ENCODE peak calls at places on chromosomes 7 and 10, in nine cellular contexts. M, R, U, N, H, B, P, J and V are unnamed samples.
A peak's percentile ranks its signal among the peaks of the same experiment; 100 is the strongest.

GRCh38 chr10:123550680-123551096 is 115.5 kb upstream of the GPR26 start:
- DNase-seq in M (no peak), R (no peak), U (no peak), N (no peak), H (no peak), B (no peak), P (no peak), J (no peak), V (no peak)

GRCh38 chr7:116626886-116627285 is 45.1 kb upstream of the MET start:
- DNase-seq in M (no peak), R (no peak), U (no peak), N (no peak), H (no peak), B (no peak), P (no peak), J (no peak), V (no peak)

GRCh38 chr7:134366481-134366880 is 49.8 kb upstream of the SLC35B4 start:
- DNase-seq in M (no peak), R (no peak), U (no peak), N (no peak), H (no peak), B (no peak), P (no peak), J (peak; percentile 27), V (no peak)

GRCh38 chr7:16044620-16045019 is 358.1 kb upstream of the MEOX2 start:
- DNase-seq in M (no peak), R (no peak), U (no peak), N (no peak), H (no peak), B (no peak), P (no peak), J (no peak), V (no peak)

GRCh38 chr10:110456523-110457091 is 41.1 kb upstream of the DUSP5 start:
- DNase-seq in M (no peak), R (no peak), U (no peak), N (no peak), H (peak; percentile 42), B (no peak), P (no peak), J (peak; percentile 16), V (no peak)

GRCh38 chr7:121563177-121563576 is 167.1 kb upstream of the FAM3C start:
- DNase-seq in M (no peak), R (no peak), U (peak; percentile 37), N (no peak), H (no peak), B (no peak), P (no peak), J (no peak), V (no peak)

GRCh38 chr7:11648980-11649379 is 183.0 kb downstream of the THSD7A start:
- DNase-seq in M (no peak), R (no peak), U (peak; percentile 4), N (no peak), H (no peak), B (no peak), P (no peak), J (peak; percentile 55), V (no peak)

GRCh38 chr10:59234194-59234593 is 57.8 kb downstream of the PHYHIPL start:
- DNase-seq in M (no peak), R (no peak), U (peak; percentile 43), N (no peak), H (no peak), B (no peak), P (no peak), J (peak; percentile 57), V (no peak)

DNA sequence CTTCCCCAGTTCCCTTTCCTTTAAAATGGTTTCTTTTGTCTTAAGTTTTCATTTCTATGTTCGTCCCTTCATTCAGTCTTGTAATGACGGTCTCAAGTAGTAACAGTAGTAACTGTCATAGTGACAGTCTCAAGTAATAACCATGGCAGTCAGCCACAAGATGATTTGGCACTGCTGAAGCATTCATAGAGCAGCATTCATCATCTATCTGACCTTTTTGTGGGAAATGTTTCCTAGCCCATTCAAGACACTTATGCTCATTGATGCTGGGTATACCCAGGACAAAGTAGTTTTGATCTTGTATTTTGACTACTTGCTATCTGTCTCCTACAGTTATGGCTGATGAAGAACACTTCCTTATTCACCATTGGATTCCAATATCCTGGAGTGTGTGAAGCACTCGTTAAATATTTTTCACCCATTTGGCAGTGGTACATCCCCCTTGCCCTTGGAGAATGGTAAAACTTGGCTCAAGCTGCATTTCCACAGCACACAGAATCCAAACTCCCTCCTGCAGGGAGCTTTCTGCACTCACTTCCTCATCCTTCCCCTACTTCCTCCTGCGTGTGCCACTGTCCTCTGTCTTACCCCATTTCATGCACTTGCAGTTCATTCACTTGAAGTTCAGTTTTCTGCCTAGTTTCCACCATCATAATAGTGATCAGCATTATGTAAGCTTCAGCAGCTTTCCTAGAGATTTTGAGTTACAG is 19.0 kb downstream of the GIMAP4 start:
- DNase-seq in M (no peak), R (no peak), U (no peak), N (no peak), H (no peak), B (no peak), P (no peak), J (no peak), V (no peak)
- H3K4me3 ChIP-seq in M (no peak overlapping the region), R (no peak overlapping the region), U (no peak overlapping the region), N (no peak overlapping the region), H (no peak overlapping the region), B (no peak overlapping the region), P (no peak overlapping the region), J (no peak overlapping the region), V (no peak overlapping the region)

GRCh38 chr7:131068604-131069021 is 259.1 kb upstream of the MKLN1 start:
- DNase-seq in M (no peak), R (no peak), U (peak; percentile 83), N (no peak), H (no peak), B (no peak), P (no peak), J (peak; percentile 50), V (no peak)
- TF ChIP-seq CTCF in M (no peak), R (peak; percentile 17), U (peak; percentile 65), N (no peak), H (no peak), B (no peak), P (peak; percentile 23), J (peak; percentile 49), V (no peak)

GRCh38 chr7:29270579-29270978 is 76.0 kb downstream of the CHN2 start:
- DNase-seq in M (no peak), R (no peak), U (no peak), N (no peak), H (no peak), B (no peak), P (no peak), J (no peak), V (no peak)

GRCh38 chr7:29269941-29270340 is 75.4 kb downstream of the CHN2 start:
- DNase-seq in M (no peak), R (no peak), U (no peak), N (no peak), H (no peak), B (no peak), P (no peak), J (no peak), V (no peak)

GRCh38 chr7:29275018-29275318 is 80.4 kb downstream of the CHN2 start:
- DNase-seq in M (no peak), R (no peak), U (no peak), N (no peak), H (no peak), B (no peak), P (no peak), J (no peak), V (no peak)

GRCh38 chr7:29274156-29275017 is 79.8 kb downstream of the CHN2 start:
- DNase-seq in M (no peak), R (no peak), U (peak; percentile 85), N (no peak), H (no peak), B (no peak), P (no peak), J (peak; percentile 76), V (no peak)

DNA sequence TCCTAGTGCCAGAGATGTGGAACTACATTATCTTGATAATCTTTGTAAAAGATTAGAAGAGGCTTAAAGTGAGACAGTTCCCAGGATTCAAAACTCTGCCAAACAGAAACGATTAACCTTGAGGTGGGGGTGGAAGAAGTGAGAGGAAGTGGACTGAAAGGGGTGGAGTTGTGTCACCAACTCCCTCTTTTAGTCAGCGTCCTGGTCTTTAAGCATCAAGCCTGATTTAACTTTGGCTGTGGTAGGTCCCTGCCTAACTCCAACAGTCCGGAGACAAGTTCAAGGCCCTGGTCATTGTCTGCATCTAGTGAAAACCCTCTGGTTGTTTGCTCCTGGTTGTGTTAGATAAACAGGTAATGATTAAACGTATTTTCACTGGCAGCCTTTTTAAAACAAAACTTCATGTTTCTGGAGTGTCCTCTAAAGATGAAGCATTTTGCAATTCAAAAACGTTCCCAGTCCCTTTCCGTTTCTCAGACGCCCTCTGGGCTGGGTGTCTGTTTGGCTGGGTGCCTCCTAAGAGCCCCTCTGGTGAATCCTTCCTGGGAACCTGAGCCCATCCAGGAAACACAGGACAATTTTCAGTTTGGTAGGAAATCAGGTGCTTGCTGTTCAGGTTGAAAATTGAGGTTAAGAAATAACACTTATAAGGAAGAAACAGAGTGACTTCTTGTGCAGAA is 76.5 kb downstream of the CHN2 start:
- DNase-seq in M (no peak), R (no peak), U (peak; percentile 64), N (no peak), H (no peak), B (peak; percentile 59), P (no peak), J (no peak), V (no peak)
- H3K4me3 ChIP-seq in M (no peak overlapping the region), R (no peak overlapping the region), U (no peak overlapping the region), N (no peak overlapping the region), H (no peak overlapping the region), B (peak overlapping the region; percentile 14), P (no peak overlapping the region), J (no peak overlapping the region), V (no peak overlapping the region)

GRCh38 chr10:24589265-24589664 is 134.4 kb downstream of the ARHGAP21 start:
- DNase-seq in M (no peak), R (no peak), U (no peak), N (no peak), H (no peak), B (no peak), P (no peak), J (no peak), V (no peak)
- TF ChIP-seq CTCF in M (no peak), R (no peak), U (no peak), N (no peak), H (no peak), B (no peak), P (no peak), J (no peak), V (no peak)

GRCh38 chr7:100464210-100464660 is at the start of gene SPACDR:
- DNase-seq in M (no peak), R (no peak), U (no peak), N (no peak), H (no peak), B (no peak), P (no peak), J (no peak), V (no peak)

GRCh38 chr7:100465299-100465698 is 1.2 kb upstream of the SPACDR start:
- DNase-seq in M (no peak), R (no peak), U (no peak), N (no peak), H (no peak), B (no peak), P (no peak), J (no peak), V (no peak)

GRCh38 chr7:100464791-100465190 is 731 bp upstream of the SPACDR start:
- DNase-seq in M (no peak), R (no peak), U (no peak), N (no peak), H (no peak), B (no peak), P (no peak), J (no peak), V (no peak)

GRCh38 chr7:100466830-100467605 is 3.0 kb upstream of the SPACDR start:
- DNase-seq in M (no peak), R (no peak), U (no peak), N (no peak), H (no peak), B (no peak), P (no peak), J (no peak), V (no peak)

GRCh38 chr7:100465702-100466311 is 1.7 kb upstream of the SPACDR start:
- DNase-seq in M (no peak), R (peak; percentile 76), U (peak; percentile 82), N (peak; percentile 68), H (no peak), B (peak; percentile 71), P (no peak), J (peak; percentile 70), V (peak; percentile 66)
- H3K4me3 ChIP-seq in M (no peak overlapping the region), R (peak overlapping the region; percentile 31), U (no peak overlapping the region), N (no peak overlapping the region), H (no peak overlapping the region), B (no peak overlapping the region), P (no peak overlapping the region), J (no peak overlapping the region), V (no peak overlapping the region)